ENCODE peak calls at places on chromosomes 5 and 9, in seven cellular contexts. P is stomach, K is IMR-90, H is GM06990, U is suprapubic skin, M is uterus, R is brain microvascular endothelial cell. F is an unnamed sample. For H3K36me3, the result is how much of the 10 kb centered on the place peaks cover.

GRCh38 chr9:123500336-123500735 is 144.3 kb downstream of the CRB2 start:
- DNase-seq in H (no peak), U (no peak), M (no peak), R (no peak), K (no peak), P (no peak), F (no peak)

GRCh38 chr5:96050273-96050880 is 88.7 kb upstream of the ELL2 start:
- DNase-seq in R (no peak), U (no peak), H (no peak), M (no peak), K (no peak), P (no peak), F (no peak)

GRCh38 chr5:145946112-145946861 is 9.9 kb downstream of the SH3RF2 start:
- DNase-seq in H (peak), K (peak), M (no peak), R (peak), P (no peak), U (no peak), F (no peak)

GRCh38 chr5:1026700-1027621 is 18.4 kb downstream of the NKD2 start:
- DNase-seq in R (no peak), H (no peak), K (no peak), M (no peak), U (no peak), P (no peak), F (no peak)

GRCh38 chr5:115541586-115541985 is 3.0 kb downstream of the FEM1C start:
- DNase-seq in R (no peak), U (no peak), K (peak), H (no peak), M (no peak), P (no peak), F (no peak)

GRCh38 chr9:125763373-125763772 is 16.2 kb downstream of the PBX3 start:
- DNase-seq in K (peak), R (no peak), M (no peak), P (no peak), U (no peak), H (no peak), F (peak)

GRCh38 chr5:10779592-10779991 is 18.6 kb upstream of the DAP start:
- DNase-seq in P (no peak), H (no peak), U (no peak), M (no peak), K (no peak), R (no peak), F (no peak)

GRCh38 chr9:20854444-20854843 is 170.4 kb downstream of the FOCAD start:
- DNase-seq in M (no peak), P (no peak), H (no peak), U (no peak), K (peak), R (peak), F (no peak)

GRCh38 chr9:111662851-111663823 is 1.7 kb downstream of the GNG10 start:
- DNase-seq in M (no peak), R (no peak), P (no peak), H (peak), K (no peak), U (no peak), F (no peak)

GRCh38 chr9:78592866-78593265 is 295.9 kb downstream of the PSAT1 start:
- DNase-seq in P (no peak), U (no peak), K (peak), R (peak), H (no peak), M (no peak), F (no peak)

GRCh38 chr5:42745426-42745825 is 11.2 kb upstream of the CCDC152 start:
- DNase-seq in P (no peak), H (no peak), K (no peak), R (no peak), U (no peak), M (no peak), F (peak)

GRCh38 chr5:165502893-165503696 is 1997.7 kb downstream of the MAT2B start:
- DNase-seq in M (no peak), R (no peak), H (no peak), U (no peak), K (peak), P (no peak), F (peak)

GRCh38 chr5:123976393-123977029 is 464.5 kb downstream of the CSNK1G3 start:
- DNase-seq in P (no peak), U (no peak), M (no peak), R (no peak), K (no peak), H (peak), F (no peak)

GRCh38 chr9:96394832-96395496 is 11.5 kb upstream of the SLC35D2 start:
- DNase-seq in R (no peak), H (no peak), U (no peak), K (no peak), P (peak), M (no peak), F (no peak)

GRCh38 chr9:117218951-117219350 is 195.9 kb downstream of the ASTN2 start:
- DNase-seq in K (no peak), P (no peak), U (no peak), M (no peak), R (no peak), H (no peak), F (no peak)

GRCh38 chr5:159156839-159157238 is 52.5 kb downstream of the RNF145 start:
- DNase-seq in P (no peak), H (no peak), R (peak), U (no peak), K (peak), M (no peak), F (peak)

GRCh38 chr9:105064248-105065118 is 136.5 kb upstream of the ABCA1 start:
- DNase-seq in K (peak), H (peak), U (peak), R (peak), M (peak), P (peak), F (peak)

GRCh38 chr5:81188962-81189361 is 44.2 kb upstream of the CKMT2 start:
- DNase-seq in K (no peak), M (no peak), U (no peak), P (no peak), H (no peak), R (no peak), F (no peak)

GRCh38 chr9:35436940-35437339 is 53.0 kb upstream of the RUSC2 start:
- DNase-seq in U (no peak), K (no peak), M (no peak), P (no peak), H (no peak), R (no peak), F (no peak)
- H3K36me3 ChIP-seq in U (under half), K (under half), M (under half), P (under half), H (under half), R (under half), F (under half)

GRCh38 chr9:128047231-128047630 is 19.9 kb downstream of the NAIF1 start:
- DNase-seq in M (no peak), K (no peak), U (no peak), H (no peak), R (no peak), P (no peak), F (no peak)
- H3K36me3 ChIP-seq in M (under half), K (under half), U (under half), H (under half), R (under half), P (under half), F (under half)

GRCh38 chr5:179863449-179864085 is 5.0 kb upstream of the MRNIP start:
- DNase-seq in H (no peak), M (no peak), P (no peak), K (no peak), R (no peak), U (no peak), F (no peak)
- H3K36me3 ChIP-seq in H (under half), M (under half), P (half or more), K (half or more), R (under half), U (half or more), F (under half)

DNA sequence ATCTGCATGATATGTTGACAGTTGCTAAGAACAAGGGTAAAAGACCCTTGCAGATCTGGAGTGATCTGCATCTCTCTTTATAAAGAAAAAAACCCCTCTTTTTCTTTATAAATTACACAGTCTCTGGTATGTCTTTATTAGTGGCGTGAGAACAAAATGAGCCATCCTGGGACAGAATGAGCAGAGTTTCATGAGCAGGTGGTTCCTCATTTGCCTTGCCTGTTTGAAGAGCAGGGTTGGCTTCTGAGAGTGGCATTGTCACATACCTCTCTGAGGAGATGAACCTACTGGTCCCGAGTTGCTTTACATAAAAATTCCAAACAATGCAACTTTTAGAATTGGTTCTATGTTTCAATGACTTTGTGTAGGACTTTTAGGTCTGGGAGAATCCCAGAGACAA is 94.3 kb downstream of the INSYN2B start:
- DNase-seq in M (no peak), H (no peak), P (no peak), K (no peak), U (no peak), R (no peak), F (no peak)
- H3K36me3 ChIP-seq in M (under half), H (under half), P (under half), K (under half), U (under half), R (under half), F (under half)

GRCh38 chr5:107263387-107264003 is 407.2 kb downstream of the EFNA5 start:
- DNase-seq in U (no peak), R (no peak), H (no peak), P (no peak), K (no peak), M (no peak), F (no peak)

GRCh38 chr5:107269256-107269655 is 401.5 kb downstream of the EFNA5 start:
- DNase-seq in R (no peak), U (no peak), K (no peak), H (no peak), M (no peak), P (no peak), F (no peak)

GRCh38 chr5:107266100-107266499 is 404.6 kb downstream of the EFNA5 start:
- DNase-seq in H (no peak), K (no peak), M (no peak), P (no peak), R (no peak), U (no peak), F (no peak)

GRCh38 chr5:107268241-107268640 is 402.5 kb downstream of the EFNA5 start:
- DNase-seq in U (no peak), R (no peak), M (no peak), P (no peak), K (peak), H (no peak), F (no peak)

GRCh38 chr5:107265268-107265667 is 405.5 kb downstream of the EFNA5 start:
- DNase-seq in K (no peak), R (no peak), H (no peak), U (no peak), P (no peak), M (no peak), F (no peak)
- H3K36me3 ChIP-seq in K (under half), R (under half), H (under half), U (under half), P (under half), M (under half), F (under half)

GRCh38 chr5:179698935-179699639 is at the start of gene CANX:
- DNase-seq in H (no peak), P (no peak), M (no peak), U (no peak), K (no peak), R (peak), F (no peak)
- H3K36me3 ChIP-seq in H (under half), P (under half), M (under half), U (under half), K (under half), R (under half), F (under half)